ENCODE peak calls at places on chromosomes 6 and 20, in nine cellular contexts. One of them, this sample, is unnamed.

GRCh38 chr20:33518071-33518470 is 28.2 kb downstream of the CBFA2T2 start:
- DNase-seq in anterior cingulate cortex: no peak
- DNase-seq in heart right ventricle: no peak
- DNase-seq in activated gamma-delta T cell treated with Interleukin-2 at 50 U/mL for 16 hours: no peak
- DNase-seq in ureter: no peak
- DNase-seq in NCI-H748 treated with DMSO at 0.1 percent for 48 hours: no peak
- DNase-seq in cardiac muscle cell: peak
- DNase-seq in activated CD4-positive, alpha-beta T cell treated with anti-CD3 and anti-CD28 coated beads, Interleukin-2, amount 50 U/mL, for 24 hours: no peak
- DNase-seq in PC-3: peak
- DNase-seq in this sample: peak

GRCh38 chr20:4767084-4767483 is 45.4 kb downstream of the PRND start:
- DNase-seq in cardiac muscle cell: no peak
- DNase-seq in NCI-H748 treated with DMSO at 0.1 percent for 48 hours: no peak
- DNase-seq in heart right ventricle: no peak
- DNase-seq in activated CD4-positive, alpha-beta T cell treated with anti-CD3 and anti-CD28 coated beads, Interleukin-2, amount 50 U/mL, for 24 hours: no peak
- DNase-seq in activated gamma-delta T cell treated with Interleukin-2 at 50 U/mL for 16 hours: no peak
- DNase-seq in anterior cingulate cortex: no peak
- DNase-seq in PC-3: no peak
- DNase-seq in ureter: no peak
- DNase-seq in this sample: no peak

GRCh38 chr6:1263039-1263849 is 48.7 kb upstream of the FOXQ1 start:
- DNase-seq in PC-3: peak
- DNase-seq in ureter: no peak
- DNase-seq in activated CD4-positive, alpha-beta T cell treated with anti-CD3 and anti-CD28 coated beads, Interleukin-2, amount 50 U/mL, for 24 hours: no peak
- DNase-seq in activated gamma-delta T cell treated with Interleukin-2 at 50 U/mL for 16 hours: no peak
- DNase-seq in cardiac muscle cell: peak
- DNase-seq in anterior cingulate cortex: no peak
- DNase-seq in heart right ventricle: no peak
- DNase-seq in NCI-H748 treated with DMSO at 0.1 percent for 48 hours: no peak
- DNase-seq in this sample: no peak

GRCh38 chr6:158056804-158057203 is 75.1 kb downstream of the SYNJ2 start:
- DNase-seq in PC-3: no peak
- DNase-seq in cardiac muscle cell: no peak
- DNase-seq in NCI-H748 treated with DMSO at 0.1 percent for 48 hours: no peak
- DNase-seq in ureter: no peak
- DNase-seq in heart right ventricle: no peak
- DNase-seq in anterior cingulate cortex: no peak
- DNase-seq in activated gamma-delta T cell treated with Interleukin-2 at 50 U/mL for 16 hours: no peak
- DNase-seq in activated CD4-positive, alpha-beta T cell treated with anti-CD3 and anti-CD28 coated beads, Interleukin-2, amount 50 U/mL, for 24 hours: no peak
- DNase-seq in this sample: no peak

GRCh38 chr6:116439572-116439971 is 21.6 kb upstream of the CALHM6 start:
- DNase-seq in heart right ventricle: no peak
- DNase-seq in activated gamma-delta T cell treated with Interleukin-2 at 50 U/mL for 16 hours: no peak
- DNase-seq in cardiac muscle cell: no peak
- DNase-seq in anterior cingulate cortex: no peak
- DNase-seq in activated CD4-positive, alpha-beta T cell treated with anti-CD3 and anti-CD28 coated beads, Interleukin-2, amount 50 U/mL, for 24 hours: no peak
- DNase-seq in ureter: no peak
- DNase-seq in NCI-H748 treated with DMSO at 0.1 percent for 48 hours: no peak
- DNase-seq in PC-3: no peak
- DNase-seq in this sample: no peak

GRCh38 chr20:4358566-4358965 is 343.2 kb upstream of the RNF24 start:
- DNase-seq in activated gamma-delta T cell treated with Interleukin-2 at 50 U/mL for 16 hours: no peak
- DNase-seq in PC-3: no peak
- DNase-seq in heart right ventricle: peak
- DNase-seq in cardiac muscle cell: no peak
- DNase-seq in NCI-H748 treated with DMSO at 0.1 percent for 48 hours: no peak
- DNase-seq in ureter: no peak
- DNase-seq in anterior cingulate cortex: no peak
- DNase-seq in activated CD4-positive, alpha-beta T cell treated with anti-CD3 and anti-CD28 coated beads, Interleukin-2, amount 50 U/mL, for 24 hours: no peak
- DNase-seq in this sample: no peak

GRCh38 chr6:165834613-165835259 is 171.7 kb upstream of the PDE10A start:
- DNase-seq in anterior cingulate cortex: no peak
- DNase-seq in activated gamma-delta T cell treated with Interleukin-2 at 50 U/mL for 16 hours: no peak
- DNase-seq in ureter: peak
- DNase-seq in PC-3: peak
- DNase-seq in cardiac muscle cell: peak
- DNase-seq in activated CD4-positive, alpha-beta T cell treated with anti-CD3 and anti-CD28 coated beads, Interleukin-2, amount 50 U/mL, for 24 hours: no peak
- DNase-seq in NCI-H748 treated with DMSO at 0.1 percent for 48 hours: peak
- DNase-seq in heart right ventricle: peak
- DNase-seq in this sample: no peak

GRCh38 chr6:33837971-33838665 is 34.3 kb upstream of the MLN start:
- DNase-seq in anterior cingulate cortex: no peak
- DNase-seq in NCI-H748 treated with DMSO at 0.1 percent for 48 hours: no peak
- DNase-seq in activated gamma-delta T cell treated with Interleukin-2 at 50 U/mL for 16 hours: no peak
- DNase-seq in activated CD4-positive, alpha-beta T cell treated with anti-CD3 and anti-CD28 coated beads, Interleukin-2, amount 50 U/mL, for 24 hours: no peak
- DNase-seq in PC-3: no peak
- DNase-seq in ureter: no peak
- DNase-seq in heart right ventricle: no peak
- DNase-seq in cardiac muscle cell: peak
- DNase-seq in this sample: no peak

GRCh38 chr6:29016559-29017427 is 11.7 kb upstream of the ZNF311 start:
- DNase-seq in NCI-H748 treated with DMSO at 0.1 percent for 48 hours: peak
- DNase-seq in ureter: peak
- DNase-seq in activated gamma-delta T cell treated with Interleukin-2 at 50 U/mL for 16 hours: peak
- DNase-seq in cardiac muscle cell: peak
- DNase-seq in PC-3: peak
- DNase-seq in heart right ventricle: peak
- DNase-seq in anterior cingulate cortex: peak
- DNase-seq in activated CD4-positive, alpha-beta T cell treated with anti-CD3 and anti-CD28 coated beads, Interleukin-2, amount 50 U/mL, for 24 hours: peak
- DNase-seq in this sample: peak

GRCh38 chr6:12163149-12163548 is 127.0 kb upstream of the EDN1 start:
- DNase-seq in ureter: no peak
- DNase-seq in heart right ventricle: no peak
- DNase-seq in PC-3: no peak
- DNase-seq in cardiac muscle cell: no peak
- DNase-seq in activated CD4-positive, alpha-beta T cell treated with anti-CD3 and anti-CD28 coated beads, Interleukin-2, amount 50 U/mL, for 24 hours: peak
- DNase-seq in activated gamma-delta T cell treated with Interleukin-2 at 50 U/mL for 16 hours: peak
- DNase-seq in NCI-H748 treated with DMSO at 0.1 percent for 48 hours: no peak
- DNase-seq in anterior cingulate cortex: no peak
- DNase-seq in this sample: no peak

GRCh38 chr6:110233769-110234374 is 53.6 kb downstream of the CDC40 start:
- DNase-seq in PC-3: no peak
- DNase-seq in cardiac muscle cell: peak
- DNase-seq in ureter: no peak
- DNase-seq in activated CD4-positive, alpha-beta T cell treated with anti-CD3 and anti-CD28 coated beads, Interleukin-2, amount 50 U/mL, for 24 hours: no peak
- DNase-seq in heart right ventricle: no peak
- DNase-seq in NCI-H748 treated with DMSO at 0.1 percent for 48 hours: no peak
- DNase-seq in anterior cingulate cortex: no peak
- DNase-seq in activated gamma-delta T cell treated with Interleukin-2 at 50 U/mL for 16 hours: no peak
- DNase-seq in this sample: no peak

GRCh38 chr6:56297022-56297995 is 49.9 kb upstream of the COL21A1 start:
- DNase-seq in NCI-H748 treated with DMSO at 0.1 percent for 48 hours: no peak
- DNase-seq in activated gamma-delta T cell treated with Interleukin-2 at 50 U/mL for 16 hours: no peak
- DNase-seq in PC-3: peak
- DNase-seq in ureter: no peak
- DNase-seq in heart right ventricle: no peak
- DNase-seq in anterior cingulate cortex: no peak
- DNase-seq in activated CD4-positive, alpha-beta T cell treated with anti-CD3 and anti-CD28 coated beads, Interleukin-2, amount 50 U/mL, for 24 hours: no peak
- DNase-seq in cardiac muscle cell: no peak
- DNase-seq in this sample: no peak

GRCh38 chr6:54264581-54265272 is 43.5 kb upstream of the TINAG start:
- DNase-seq in heart right ventricle: no peak
- DNase-seq in ureter: no peak
- DNase-seq in activated gamma-delta T cell treated with Interleukin-2 at 50 U/mL for 16 hours: no peak
- DNase-seq in PC-3: no peak
- DNase-seq in anterior cingulate cortex: no peak
- DNase-seq in NCI-H748 treated with DMSO at 0.1 percent for 48 hours: no peak
- DNase-seq in cardiac muscle cell: no peak
- DNase-seq in activated CD4-positive, alpha-beta T cell treated with anti-CD3 and anti-CD28 coated beads, Interleukin-2, amount 50 U/mL, for 24 hours: no peak
- DNase-seq in this sample: no peak

GRCh38 chr6:36873612-36874011 is 991 bp downstream of the PPIL1 start:
- DNase-seq in NCI-H748 treated with DMSO at 0.1 percent for 48 hours: peak
- DNase-seq in cardiac muscle cell: no peak
- DNase-seq in activated gamma-delta T cell treated with Interleukin-2 at 50 U/mL for 16 hours: no peak
- DNase-seq in activated CD4-positive, alpha-beta T cell treated with anti-CD3 and anti-CD28 coated beads, Interleukin-2, amount 50 U/mL, for 24 hours: no peak
- DNase-seq in ureter: no peak
- DNase-seq in PC-3: peak
- DNase-seq in anterior cingulate cortex: no peak
- DNase-seq in heart right ventricle: no peak
- DNase-seq in this sample: no peak

GRCh38 chr6:134896881-134897280 is 53.0 kb downstream of the ALDH8A1 start:
- DNase-seq in ureter: no peak
- DNase-seq in activated CD4-positive, alpha-beta T cell treated with anti-CD3 and anti-CD28 coated beads, Interleukin-2, amount 50 U/mL, for 24 hours: no peak
- DNase-seq in cardiac muscle cell: no peak
- DNase-seq in anterior cingulate cortex: no peak
- DNase-seq in NCI-H748 treated with DMSO at 0.1 percent for 48 hours: peak
- DNase-seq in PC-3: no peak
- DNase-seq in activated gamma-delta T cell treated with Interleukin-2 at 50 U/mL for 16 hours: no peak
- DNase-seq in heart right ventricle: no peak
- DNase-seq in this sample: no peak

GRCh38 chr6:166744654-166745134 is 117.6 kb upstream of the RPS6KA2 start:
- DNase-seq in NCI-H748 treated with DMSO at 0.1 percent for 48 hours: no peak
- DNase-seq in cardiac muscle cell: no peak
- DNase-seq in activated gamma-delta T cell treated with Interleukin-2 at 50 U/mL for 16 hours: no peak
- DNase-seq in PC-3: no peak
- DNase-seq in heart right ventricle: no peak
- DNase-seq in ureter: no peak
- DNase-seq in activated CD4-positive, alpha-beta T cell treated with anti-CD3 and anti-CD28 coated beads, Interleukin-2, amount 50 U/mL, for 24 hours: no peak
- DNase-seq in anterior cingulate cortex: no peak
- DNase-seq in this sample: no peak

GRCh38 chr6:26602262-26602661 is 5.5 kb downstream of the ABT1 start:
- DNase-seq in heart right ventricle: no peak
- DNase-seq in cardiac muscle cell: no peak
- DNase-seq in NCI-H748 treated with DMSO at 0.1 percent for 48 hours: no peak
- DNase-seq in PC-3: no peak
- DNase-seq in activated CD4-positive, alpha-beta T cell treated with anti-CD3 and anti-CD28 coated beads, Interleukin-2, amount 50 U/mL, for 24 hours: no peak
- DNase-seq in activated gamma-delta T cell treated with Interleukin-2 at 50 U/mL for 16 hours: no peak
- DNase-seq in ureter: no peak
- DNase-seq in anterior cingulate cortex: no peak
- DNase-seq in this sample: no peak

This sample was measured in glomerular endothelial cell.